ENCODE peak calls at places on chromosome 12, in nine cellular contexts. One of them, this sample, is unnamed.

GRCh38 chr12:110917961-110918360 is 2.4 kb downstream of the MYL2 start:
- DNase-seq in transverse colon: no peak
- DNase-seq in HCT116: no peak
- DNase-seq in esophagus muscularis mucosa: no peak
- DNase-seq in spleen: no peak
- DNase-seq in upper lobe of left lung: no peak
- DNase-seq in stomach: no peak
- DNase-seq in prostate gland: no peak
- DNase-seq in breast epithelium: no peak
- DNase-seq in this sample: no peak

GRCh38 chr12:127191124-127191523 is 1075.8 kb upstream of the TMEM132C start:
- DNase-seq in transverse colon: no peak
- DNase-seq in HCT116: no peak
- DNase-seq in esophagus muscularis mucosa: no peak
- DNase-seq in spleen: no peak
- DNase-seq in upper lobe of left lung: no peak
- DNase-seq in stomach: no peak
- DNase-seq in prostate gland: no peak
- DNase-seq in breast epithelium: no peak
- DNase-seq in this sample: no peak

GRCh38 chr12:122836027-122836921 is 1.0 kb downstream of the HIP1R start:
- DNase-seq in transverse colon: peak; percentile 72
- DNase-seq in HCT116: no peak
- DNase-seq in esophagus muscularis mucosa: no peak
- DNase-seq in spleen: peak; percentile 86
- DNase-seq in upper lobe of left lung: no peak
- DNase-seq in stomach: peak; percentile 78
- DNase-seq in prostate gland: peak; percentile 81
- DNase-seq in breast epithelium: peak; percentile 71
- DNase-seq in this sample: peak; percentile 42

GRCh38 chr12:203462-204260 is 10.3 kb downstream of the SLC6A12 start:
- DNase-seq in transverse colon: no peak
- DNase-seq in HCT116: no peak
- DNase-seq in esophagus muscularis mucosa: no peak
- DNase-seq in spleen: peak; percentile 70
- DNase-seq in upper lobe of left lung: peak; percentile 90
- DNase-seq in stomach: no peak
- DNase-seq in prostate gland: no peak
- DNase-seq in breast epithelium: no peak
- DNase-seq in this sample: no peak

GRCh38 chr12:6211421-6211869 is 11.2 kb downstream of the CD9 start:
- DNase-seq in transverse colon: no peak
- DNase-seq in HCT116: no peak
- DNase-seq in esophagus muscularis mucosa: no peak
- DNase-seq in spleen: no peak
- DNase-seq in upper lobe of left lung: no peak
- DNase-seq in stomach: no peak
- DNase-seq in prostate gland: no peak
- DNase-seq in breast epithelium: no peak
- DNase-seq in this sample: no peak

GRCh38 chr12:55718650-55719275 is 1.4 kb upstream of the RDH5 start:
- DNase-seq in transverse colon: no peak
- DNase-seq in HCT116: no peak
- DNase-seq in esophagus muscularis mucosa: no peak
- DNase-seq in spleen: peak; percentile 47
- DNase-seq in upper lobe of left lung: no peak
- DNase-seq in stomach: no peak
- DNase-seq in prostate gland: no peak
- DNase-seq in breast epithelium: no peak
- DNase-seq in this sample: no peak

GRCh38 chr12:80445083-80445482 is 1.0 kb downstream of the PTPRQ start:
- DNase-seq in transverse colon: no peak
- DNase-seq in HCT116: no peak
- DNase-seq in esophagus muscularis mucosa: no peak
- DNase-seq in spleen: no peak
- DNase-seq in upper lobe of left lung: no peak
- DNase-seq in stomach: no peak
- DNase-seq in prostate gland: no peak
- DNase-seq in breast epithelium: no peak
- DNase-seq in this sample: no peak

GRCh38 chr12:25769076-25769945 is 189.2 kb upstream of the RASSF8 start:
- DNase-seq in transverse colon: no peak
- DNase-seq in HCT116: no peak
- DNase-seq in esophagus muscularis mucosa: no peak
- DNase-seq in spleen: no peak
- DNase-seq in upper lobe of left lung: no peak
- DNase-seq in stomach: no peak
- DNase-seq in prostate gland: no peak
- DNase-seq in breast epithelium: no peak
- DNase-seq in this sample: no peak

GRCh38 chr12:93608313-93608712 is 35.8 kb downstream of the SOCS2 start:
- DNase-seq in transverse colon: no peak
- DNase-seq in HCT116: no peak
- DNase-seq in esophagus muscularis mucosa: peak; percentile 26
- DNase-seq in spleen: no peak
- DNase-seq in upper lobe of left lung: no peak
- DNase-seq in stomach: no peak
- DNase-seq in prostate gland: no peak
- DNase-seq in breast epithelium: no peak
- DNase-seq in this sample: no peak

GRCh38 chr12:108833355-108833733 is 24.0 kb downstream of the SSH1 start:
- DNase-seq in transverse colon: no peak
- DNase-seq in HCT116: peak; percentile 71
- DNase-seq in esophagus muscularis mucosa: no peak
- DNase-seq in spleen: peak; percentile 46
- DNase-seq in upper lobe of left lung: peak; percentile 60
- DNase-seq in stomach: no peak
- DNase-seq in prostate gland: peak; percentile 46
- DNase-seq in breast epithelium: peak; percentile 56
- DNase-seq in this sample: no peak
- TF ChIP-seq POLR2AphosphoS5 in transverse colon: no peak
- TF ChIP-seq POLR2AphosphoS5 in HCT116: peak; percentile 33
- TF ChIP-seq POLR2AphosphoS5 in esophagus muscularis mucosa: peak; percentile 1
- TF ChIP-seq POLR2AphosphoS5 in spleen: peak; percentile 21
- TF ChIP-seq POLR2AphosphoS5 in upper lobe of left lung: no peak
- TF ChIP-seq POLR2AphosphoS5 in stomach: no peak
- TF ChIP-seq POLR2AphosphoS5 in prostate gland: no peak
- TF ChIP-seq POLR2AphosphoS5 in breast epithelium: no peak
- TF ChIP-seq POLR2AphosphoS5 in this sample: no peak

GRCh38 chr12:121232163-121232562 is 22.2 kb downstream of the P2RX4 start:
- DNase-seq in transverse colon: no peak
- DNase-seq in HCT116: no peak
- DNase-seq in esophagus muscularis mucosa: no peak
- DNase-seq in spleen: peak; percentile 64
- DNase-seq in upper lobe of left lung: no peak
- DNase-seq in stomach: no peak
- DNase-seq in prostate gland: no peak
- DNase-seq in breast epithelium: no peak
- DNase-seq in this sample: no peak

GRCh38 chr12:121230538-121230907 is 20.6 kb downstream of the P2RX4 start:
- DNase-seq in transverse colon: no peak
- DNase-seq in HCT116: no peak
- DNase-seq in esophagus muscularis mucosa: no peak
- DNase-seq in spleen: peak; percentile 62
- DNase-seq in upper lobe of left lung: no peak
- DNase-seq in stomach: no peak
- DNase-seq in prostate gland: no peak
- DNase-seq in breast epithelium: no peak
- DNase-seq in this sample: no peak

GRCh38 chr12:121227294-121227693 is 17.4 kb downstream of the P2RX4 start:
- DNase-seq in transverse colon: peak; percentile 84
- DNase-seq in HCT116: no peak
- DNase-seq in esophagus muscularis mucosa: no peak
- DNase-seq in spleen: peak; percentile 77
- DNase-seq in upper lobe of left lung: no peak
- DNase-seq in stomach: peak; percentile 90
- DNase-seq in prostate gland: peak; percentile 70
- DNase-seq in breast epithelium: peak; percentile 71
- DNase-seq in this sample: no peak

GRCh38 chr12:121226399-121226798 is 16.5 kb downstream of the P2RX4 start:
- DNase-seq in transverse colon: no peak
- DNase-seq in HCT116: no peak
- DNase-seq in esophagus muscularis mucosa: no peak
- DNase-seq in spleen: no peak
- DNase-seq in upper lobe of left lung: no peak
- DNase-seq in stomach: no peak
- DNase-seq in prostate gland: no peak
- DNase-seq in breast epithelium: no peak
- DNase-seq in this sample: no peak

GRCh38 chr12:121228919-121229650 is 19.2 kb downstream of the P2RX4 start:
- DNase-seq in transverse colon: no peak
- DNase-seq in HCT116: no peak
- DNase-seq in esophagus muscularis mucosa: no peak
- DNase-seq in spleen: no peak
- DNase-seq in upper lobe of left lung: no peak
- DNase-seq in stomach: no peak
- DNase-seq in prostate gland: no peak
- DNase-seq in breast epithelium: no peak
- DNase-seq in this sample: no peak
- TF ChIP-seq POLR2AphosphoS5 in transverse colon: no peak
- TF ChIP-seq POLR2AphosphoS5 in HCT116: no peak
- TF ChIP-seq POLR2AphosphoS5 in esophagus muscularis mucosa: no peak
- TF ChIP-seq POLR2AphosphoS5 in spleen: peak; percentile 24
- TF ChIP-seq POLR2AphosphoS5 in upper lobe of left lung: no peak
- TF ChIP-seq POLR2AphosphoS5 in stomach: no peak
- TF ChIP-seq POLR2AphosphoS5 in prostate gland: no peak
- TF ChIP-seq POLR2AphosphoS5 in breast epithelium: no peak
- TF ChIP-seq POLR2AphosphoS5 in this sample: no peak

GRCh38 chr12:46372852-46373302 is 304 bp upstream of the SLC38A2 start:
- DNase-seq in transverse colon: no peak
- DNase-seq in HCT116: no peak
- DNase-seq in esophagus muscularis mucosa: no peak
- DNase-seq in spleen: no peak
- DNase-seq in upper lobe of left lung: peak; percentile 100
- DNase-seq in stomach: no peak
- DNase-seq in prostate gland: no peak
- DNase-seq in breast epithelium: no peak
- DNase-seq in this sample: no peak

GRCh38 chr12:46372131-46372851 is at the start of gene SLC38A2:
- DNase-seq in transverse colon: peak; percentile 99
- DNase-seq in HCT116: peak; percentile 71
- DNase-seq in esophagus muscularis mucosa: peak; percentile 99
- DNase-seq in spleen: peak; percentile 100
- DNase-seq in upper lobe of left lung: peak; percentile 93
- DNase-seq in stomach: peak; percentile 99
- DNase-seq in prostate gland: peak; percentile 98
- DNase-seq in breast epithelium: peak; percentile 97
- DNase-seq in this sample: no peak

GRCh38 chr12:46370380-46370734 is 2.2 kb downstream of the SLC38A2 start:
- DNase-seq in transverse colon: no peak
- DNase-seq in HCT116: no peak
- DNase-seq in esophagus muscularis mucosa: no peak
- DNase-seq in spleen: no peak
- DNase-seq in upper lobe of left lung: no peak
- DNase-seq in stomach: no peak
- DNase-seq in prostate gland: no peak
- DNase-seq in breast epithelium: no peak
- DNase-seq in this sample: no peak

GRCh38 chr12:46370792-46371717 is 1.5 kb downstream of the SLC38A2 start:
- DNase-seq in transverse colon: peak; percentile 93
- DNase-seq in HCT116: no peak
- DNase-seq in esophagus muscularis mucosa: no peak
- DNase-seq in spleen: peak; percentile 96
- DNase-seq in upper lobe of left lung: peak; percentile 99
- DNase-seq in stomach: peak; percentile 94
- DNase-seq in prostate gland: peak; percentile 88
- DNase-seq in breast epithelium: peak; percentile 87
- DNase-seq in this sample: no peak

GRCh38 chr12:46371718-46372130 is 849 bp downstream of the SLC38A2 start:
- DNase-seq in transverse colon: peak; percentile 71
- DNase-seq in HCT116: no peak
- DNase-seq in esophagus muscularis mucosa: peak; percentile 95
- DNase-seq in spleen: peak; percentile 94
- DNase-seq in upper lobe of left lung: peak; percentile 93
- DNase-seq in stomach: peak; percentile 72
- DNase-seq in prostate gland: peak; percentile 60
- DNase-seq in breast epithelium: peak; percentile 45
- DNase-seq in this sample: no peak
- TF ChIP-seq POLR2AphosphoS5 in transverse colon: no peak
- TF ChIP-seq POLR2AphosphoS5 in HCT116: peak; percentile 9
- TF ChIP-seq POLR2AphosphoS5 in esophagus muscularis mucosa: no peak
- TF ChIP-seq POLR2AphosphoS5 in spleen: no peak
- TF ChIP-seq POLR2AphosphoS5 in upper lobe of left lung: peak; percentile 26
- TF ChIP-seq POLR2AphosphoS5 in stomach: no peak
- TF ChIP-seq POLR2AphosphoS5 in prostate gland: no peak
- TF ChIP-seq POLR2AphosphoS5 in breast epithelium: no peak
- TF ChIP-seq POLR2AphosphoS5 in this sample: no peak

GRCh38 chr12:47746073-47746472 is 12.6 kb downstream of the RAPGEF3 start:
- DNase-seq in transverse colon: no peak
- DNase-seq in HCT116: no peak
- DNase-seq in esophagus muscularis mucosa: no peak
- DNase-seq in spleen: no peak
- DNase-seq in upper lobe of left lung: no peak
- DNase-seq in stomach: no peak
- DNase-seq in prostate gland: no peak
- DNase-seq in breast epithelium: no peak
- DNase-seq in this sample: no peak

GRCh38 chr12:47744778-47745436 is 13.8 kb downstream of the RAPGEF3 start:
- DNase-seq in transverse colon: no peak
- DNase-seq in HCT116: no peak
- DNase-seq in esophagus muscularis mucosa: no peak
- DNase-seq in spleen: no peak
- DNase-seq in upper lobe of left lung: no peak
- DNase-seq in stomach: no peak
- DNase-seq in prostate gland: no peak
- DNase-seq in breast epithelium: no peak
- DNase-seq in this sample: no peak

GRCh38 chr12:47744005-47744651 is 14.6 kb downstream of the RAPGEF3 start:
- DNase-seq in transverse colon: peak; percentile 83
- DNase-seq in HCT116: peak; percentile 75
- DNase-seq in esophagus muscularis mucosa: no peak
- DNase-seq in spleen: no peak
- DNase-seq in upper lobe of left lung: no peak
- DNase-seq in stomach: peak; percentile 83
- DNase-seq in prostate gland: peak; percentile 85
- DNase-seq in breast epithelium: peak; percentile 86
- DNase-seq in this sample: no peak

GRCh38 chr12:47746523-47746922 is 12.2 kb downstream of the RAPGEF3 start:
- DNase-seq in transverse colon: no peak
- DNase-seq in HCT116: no peak
- DNase-seq in esophagus muscularis mucosa: no peak
- DNase-seq in spleen: no peak
- DNase-seq in upper lobe of left lung: peak; percentile 57
- DNase-seq in stomach: no peak
- DNase-seq in prostate gland: no peak
- DNase-seq in breast epithelium: no peak
- DNase-seq in this sample: no peak

DNA sequence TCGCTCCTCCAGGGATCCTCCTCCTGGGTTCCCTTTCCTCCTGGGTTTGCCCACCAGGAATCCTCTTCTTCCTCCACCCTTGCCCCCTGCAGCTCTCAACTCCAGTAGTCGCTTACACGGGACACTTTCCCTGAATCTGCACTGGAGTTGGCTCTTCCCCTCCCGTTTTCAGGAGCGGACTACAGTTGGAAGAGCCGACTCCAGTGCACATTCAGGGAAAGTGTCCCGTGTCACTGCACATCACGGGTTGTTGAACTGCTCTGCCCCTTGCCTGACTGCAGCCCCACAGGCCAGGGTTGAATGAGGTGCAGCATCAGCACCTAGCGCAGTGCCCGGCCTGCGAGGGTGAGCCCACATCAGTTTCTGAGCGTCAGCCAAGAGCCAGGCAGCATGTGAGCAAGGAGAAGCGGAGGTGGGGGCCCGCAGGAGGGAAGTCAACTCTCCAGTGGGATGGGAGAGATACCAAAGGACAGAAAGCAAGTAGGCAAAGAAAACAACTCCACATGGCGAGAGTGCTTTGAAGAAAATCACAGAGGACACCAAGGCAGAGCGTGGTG is 13.1 kb downstream of the RAPGEF3 start:
- DNase-seq in transverse colon: no peak
- DNase-seq in HCT116: no peak
- DNase-seq in esophagus muscularis mucosa: no peak
- DNase-seq in spleen: no peak
- DNase-seq in upper lobe of left lung: no peak
- DNase-seq in stomach: no peak
- DNase-seq in prostate gland: no peak
- DNase-seq in breast epithelium: no peak
- DNase-seq in this sample: no peak
- TF ChIP-seq POLR2AphosphoS5 in transverse colon: no peak
- TF ChIP-seq POLR2AphosphoS5 in HCT116: no peak
- TF ChIP-seq POLR2AphosphoS5 in esophagus muscularis mucosa: no peak
- TF ChIP-seq POLR2AphosphoS5 in spleen: no peak
- TF ChIP-seq POLR2AphosphoS5 in upper lobe of left lung: no peak
- TF ChIP-seq POLR2AphosphoS5 in stomach: no peak
- TF ChIP-seq POLR2AphosphoS5 in prostate gland: no peak
- TF ChIP-seq POLR2AphosphoS5 in breast epithelium: no peak
- TF ChIP-seq POLR2AphosphoS5 in this sample: no peak

This sample was measured in SK-N-MC.